ENCODE peak calls at places on chromosomes 16 and 17, in eight cellular contexts. P is heart right ventricle, W is psoas muscle, B is HAP-1, C is cardiac muscle cell, J is gastrocnemius medialis, L is GM23338, R is mucosa of descending colon. A is an unnamed sample.

GRCh38 chr17:81867123-81867951 is 3.8 kb downstream of the ARHGDIA start:
- DNase-seq in P (no peak), W (no peak), B (peak; percentile 72), C (peak; percentile 78), J (no peak), L (peak; percentile 73), R (peak; percentile 75), A (no peak)

GRCh38 chr17:29126268-29126923 is 53.8 kb downstream of the MYO18A start:
- DNase-seq in P (no peak), W (no peak), B (no peak), C (no peak), J (no peak), L (no peak), R (no peak), A (no peak)

GRCh38 chr16:77344306-77344705 is 90.5 kb downstream of the ADAMTS18 start:
- DNase-seq in P (no peak), W (no peak), B (no peak), C (no peak), J (no peak), L (no peak), R (no peak), A (no peak)

GRCh38 chr16:74837056-74837455 is 62.4 kb upstream of the FA2H start:
- DNase-seq in P (no peak), W (no peak), B (no peak), C (no peak), J (no peak), L (no peak), R (no peak), A (no peak)

GRCh38 chr16:56514845-56515244 is 5.0 kb downstream of the BBS2 start:
- DNase-seq in P (no peak), W (no peak), B (no peak), C (no peak), J (no peak), L (no peak), R (no peak), A (no peak)

GRCh38 chr17:14784997-14785696 is 480.0 kb downstream of the PMP22 start:
- DNase-seq in P (no peak), W (no peak), B (no peak), C (no peak), J (no peak), L (peak; percentile 13), R (no peak), A (no peak)

GRCh38 chr17:19386974-19387920 is at the start of gene MFAP4:
- DNase-seq in P (peak; percentile 64), W (peak; percentile 86), B (no peak), C (peak; percentile 96), J (peak; percentile 58), L (peak; percentile 77), R (no peak), A (peak; percentile 92)

GRCh38 chr17:63476494-63476856 is 386 bp upstream of the ACE start:
- DNase-seq in P (no peak), W (no peak), B (peak; percentile 69), C (peak; percentile 38), J (no peak), L (peak; percentile 72), R (peak; percentile 64), A (no peak)

GRCh38 chr17:37729905-37730304 is 15.0 kb downstream of the HNF1B start:
- DNase-seq in P (no peak), W (no peak), B (no peak), C (no peak), J (no peak), L (no peak), R (no peak), A (no peak)

GRCh38 chr17:27463235-27463677 is 7.0 kb downstream of the KSR1 start:
- DNase-seq in P (no peak), W (no peak), B (no peak), C (no peak), J (no peak), L (no peak), R (no peak), A (no peak)

GRCh38 chr17:81681672-81682071 is 1.9 kb downstream of the ARL16 start:
- DNase-seq in P (no peak), W (peak; percentile 50), B (no peak), C (no peak), J (no peak), L (no peak), R (no peak), A (no peak)

GRCh38 chr16:2472488-2472864 is 1.4 kb downstream of the NTN3 start:
- DNase-seq in P (no peak), W (no peak), B (no peak), C (no peak), J (no peak), L (no peak), R (no peak), A (no peak)

GRCh38 chr16:2474877-2475412 is at the start of gene TBC1D24:
- DNase-seq in P (peak; percentile 84), W (peak; percentile 95), B (peak; percentile 91), C (peak; percentile 86), J (peak; percentile 84), L (peak; percentile 86), R (peak; percentile 90), A (peak; percentile 93)

GRCh38 chr16:2472885-2473284 is 1.8 kb downstream of the NTN3 start:
- DNase-seq in P (no peak), W (no peak), B (no peak), C (no peak), J (no peak), L (no peak), R (no peak), A (no peak)

GRCh38 chr16:2473999-2474876 is 689 bp upstream of the TBC1D24 start:
- DNase-seq in P (no peak), W (peak; percentile 74), B (peak; percentile 57), C (peak; percentile 39), J (no peak), L (peak; percentile 46), R (peak; percentile 75), A (no peak)

DNA sequence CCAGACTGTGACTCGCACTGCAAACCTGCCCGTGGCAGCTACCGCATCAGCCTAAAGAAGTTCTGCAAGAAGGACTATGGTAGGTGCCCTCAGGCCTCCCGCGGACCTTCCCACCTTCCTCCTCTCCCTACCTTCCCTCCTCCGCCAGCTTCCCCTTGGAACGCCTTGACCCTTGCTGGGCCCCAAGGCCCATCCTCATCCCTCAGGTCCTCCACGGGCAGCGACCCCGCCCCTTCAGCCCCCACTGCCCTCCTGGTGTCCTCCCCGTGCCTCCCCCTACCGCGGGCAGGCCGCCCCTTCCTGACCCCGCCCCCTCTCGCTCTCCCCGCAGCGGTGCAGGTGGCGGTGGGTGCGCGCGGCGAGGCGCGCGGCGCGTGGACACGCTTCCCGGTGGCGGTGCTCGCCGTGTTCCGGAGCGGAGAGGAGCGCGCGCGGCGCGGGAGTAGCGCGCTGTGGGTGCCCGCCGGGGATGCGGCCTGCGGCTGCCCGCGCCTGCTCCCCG is 1.5 kb upstream of the TBC1D24 start:
- DNase-seq in P (no peak), W (no peak), B (peak; percentile 79), C (no peak), J (no peak), L (peak; percentile 35), R (peak; percentile 66), A (no peak)
- H3K4me1 ChIP-seq in P (peaks cover 60% of the 10 kb centered on the region), W (peaks cover 29% of the 10 kb centered on the region), B (peaks cover 28% of the 10 kb centered on the region), C (peaks cover 35% of the 10 kb centered on the region), J (peaks cover 21% of the 10 kb centered on the region), L (peaks cover 23% of the 10 kb centered on the region), R (peaks cover 33% of the 10 kb centered on the region), A (peaks cover 6% of the 10 kb centered on the region)

GRCh38 chr17:49343273-49343672 is 18.8 kb downstream of the ZNF652 start:
- DNase-seq in P (no peak), W (no peak), B (no peak), C (peak; percentile 51), J (no peak), L (no peak), R (no peak), A (no peak)
- H3K4me3 ChIP-seq in P (no peak overlapping the region), W (no peak overlapping the region), B (no peak overlapping the region), C (no peak overlapping the region), J (no peak overlapping the region), L (no peak overlapping the region), R (no peak overlapping the region), A (no peak overlapping the region)

GRCh38 chr17:3804503-3804931 is 3.5 kb upstream of the ITGAE start:
- DNase-seq in P (no peak), W (no peak), B (no peak), C (peak; percentile 35), J (no peak), L (no peak), R (no peak), A (no peak)

GRCh38 chr17:3802461-3803307 is 1.7 kb upstream of the ITGAE start:
- DNase-seq in P (no peak), W (no peak), B (no peak), C (peak; percentile 85), J (peak; percentile 39), L (no peak), R (no peak), A (peak; percentile 39)

GRCh38 chr17:3803308-3803640 is 2.3 kb upstream of the ITGAE start:
- DNase-seq in P (no peak), W (no peak), B (no peak), C (no peak), J (no peak), L (no peak), R (no peak), A (no peak)

GRCh38 chr17:3808701-3809100 is 7.7 kb upstream of the ITGAE start:
- DNase-seq in P (no peak), W (no peak), B (no peak), C (no peak), J (no peak), L (no peak), R (no peak), A (no peak)

GRCh38 chr17:3805581-3805980 is 4.6 kb upstream of the ITGAE start:
- DNase-seq in P (no peak), W (no peak), B (no peak), C (no peak), J (no peak), L (no peak), R (no peak), A (no peak)
- H3K4me1 ChIP-seq in P (no peaks in the 10 kb centered on the region), W (no peaks in the 10 kb centered on the region), B (no peaks in the 10 kb centered on the region), C (no peaks in the 10 kb centered on the region), J (no peaks in the 10 kb centered on the region), L (no peaks in the 10 kb centered on the region), R (no peaks in the 10 kb centered on the region), A (no peaks in the 10 kb centered on the region)

DNA sequence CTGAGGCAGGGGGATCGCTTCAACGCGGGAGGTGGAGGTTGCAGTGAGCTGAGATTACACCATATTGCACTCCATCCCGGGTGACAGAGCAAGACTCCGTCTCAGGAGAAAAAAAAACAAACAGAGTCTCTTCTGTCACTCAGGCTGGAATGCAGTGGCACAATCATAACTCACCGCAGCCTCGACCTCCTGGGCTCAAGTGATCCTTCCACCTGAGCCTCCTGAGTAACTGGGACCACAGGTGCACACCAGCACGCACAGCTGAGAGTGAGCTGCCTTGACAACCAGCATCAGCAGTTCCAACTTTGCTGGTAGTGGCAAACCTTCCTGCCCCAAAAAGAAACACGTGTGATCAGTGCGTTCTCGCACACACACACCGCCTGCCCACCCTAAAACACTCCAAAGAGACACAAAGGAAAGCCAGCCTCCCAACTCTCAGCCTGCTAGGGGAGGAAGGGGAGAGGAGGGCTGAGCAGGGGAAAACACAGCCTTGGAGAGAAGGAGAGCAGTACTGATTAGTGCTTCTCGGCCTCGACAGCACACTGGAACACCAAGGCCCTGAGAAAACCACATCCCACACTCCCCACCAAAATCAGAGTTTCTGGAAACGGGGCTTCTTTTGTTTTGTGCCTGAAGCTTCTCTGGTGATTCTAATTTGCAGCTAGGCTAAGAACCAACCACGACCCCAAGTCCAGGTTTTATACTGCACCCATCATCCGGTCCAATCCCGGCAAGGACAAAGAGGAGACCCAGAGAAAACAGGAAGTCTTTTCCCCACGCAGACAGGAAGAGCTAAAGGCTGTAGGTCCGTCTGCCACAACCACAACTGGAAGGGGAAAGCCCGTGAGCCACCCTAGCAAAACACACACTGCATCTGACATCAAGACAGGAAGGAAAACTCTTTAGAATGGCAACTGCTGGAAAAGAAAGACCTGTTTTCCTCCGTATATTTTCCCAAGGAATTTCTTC is 28.8 kb downstream of the ZCCHC14 start:
- DNase-seq in P (peak; percentile 71), W (no peak), B (no peak), C (peak; percentile 84), J (no peak), L (no peak), R (no peak), A (no peak)
- H3K4me3 ChIP-seq in P (no peak overlapping the region), W (peak overlapping the region; percentile 52), B (no peak overlapping the region), C (no peak overlapping the region), J (no peak overlapping the region), L (no peak overlapping the region), R (no peak overlapping the region), A (peak overlapping the region; percentile 29)